ENCODE peak calls at places on chromosomes 2 and 18, in nine cellular contexts. H, W, O, N, P, V, B, E and M are unnamed samples.

GRCh38 chr18:40094441-40094840 is 1860.6 kb upstream of the PIK3C3 start:
- DNase-seq in H (no peak), W (no peak), O (no peak), N (no peak), P (peak), V (no peak), B (peak), E (no peak), M (peak)

GRCh38 chr18:53909668-53910067 is 314.8 kb downstream of the MBD2 start:
- DNase-seq in H (no peak), W (no peak), O (peak), N (no peak), P (peak), V (peak), B (peak), E (peak), M (no peak)

GRCh38 chr2:59021786-59022185 is 780.7 kb upstream of the FANCL start:
- DNase-seq in H (no peak), W (no peak), O (no peak), N (no peak), P (no peak), V (no peak), B (no peak), E (no peak), M (no peak)

GRCh38 chr2:34012728-34013302 is 413.7 kb upstream of the FAM98A start:
- DNase-seq in H (peak), W (no peak), O (peak), N (peak), P (peak), V (peak), B (peak), E (peak), M (no peak)

GRCh38 chr2:72949045-72949444 is 31.7 kb downstream of the EMX1 start:
- DNase-seq in H (no peak), W (no peak), O (no peak), N (no peak), P (no peak), V (no peak), B (no peak), E (no peak), M (no peak)

GRCh38 chr18:676747-677544 is 19.5 kb downstream of the TYMS start:
- DNase-seq in H (no peak), W (no peak), O (no peak), N (no peak), P (no peak), V (no peak), B (no peak), E (no peak), M (no peak)

GRCh38 chr2:100427627-100428258 is 10.3 kb upstream of the CHST10 start:
- DNase-seq in H (no peak), W (peak), O (peak), N (peak), P (peak), V (peak), B (peak), E (peak), M (peak)

GRCh38 chr2:200812122-200813022 is 662 bp downstream of the BZW1 start:
- DNase-seq in H (no peak), W (peak), O (peak), N (peak), P (peak), V (peak), B (peak), E (peak), M (peak)

GRCh38 chr2:108855194-108855593 is 68.6 kb downstream of the CCDC138 start:
- DNase-seq in H (no peak), W (no peak), O (peak), N (peak), P (peak), V (peak), B (peak), E (peak), M (peak)

GRCh38 chr2:19865151-19865550 is 36.6 kb downstream of the TTC32 start:
- DNase-seq in H (no peak), W (no peak), O (no peak), N (no peak), P (no peak), V (no peak), B (no peak), E (peak), M (no peak)

GRCh38 chr2:150097891-150098595 is 389.4 kb downstream of the RND3 start:
- DNase-seq in H (no peak), W (no peak), O (no peak), N (peak), P (peak), V (no peak), B (no peak), E (no peak), M (peak)

GRCh38 chr2:67446504-67446911 is 49.4 kb downstream of the ETAA1 start:
- DNase-seq in H (no peak), W (no peak), O (no peak), N (peak), P (peak), V (no peak), B (peak), E (no peak), M (peak)

GRCh38 chr2:174762464-174762863 is 1.8 kb downstream of the CHRNA1 start:
- DNase-seq in H (no peak), W (no peak), O (no peak), N (no peak), P (no peak), V (no peak), B (no peak), E (no peak), M (no peak)

GRCh38 chr2:231602874-231603467 is 10.3 kb downstream of the TEX44 start:
- DNase-seq in H (no peak), W (no peak), O (no peak), N (no peak), P (no peak), V (no peak), B (no peak), E (no peak), M (no peak)

DNA sequence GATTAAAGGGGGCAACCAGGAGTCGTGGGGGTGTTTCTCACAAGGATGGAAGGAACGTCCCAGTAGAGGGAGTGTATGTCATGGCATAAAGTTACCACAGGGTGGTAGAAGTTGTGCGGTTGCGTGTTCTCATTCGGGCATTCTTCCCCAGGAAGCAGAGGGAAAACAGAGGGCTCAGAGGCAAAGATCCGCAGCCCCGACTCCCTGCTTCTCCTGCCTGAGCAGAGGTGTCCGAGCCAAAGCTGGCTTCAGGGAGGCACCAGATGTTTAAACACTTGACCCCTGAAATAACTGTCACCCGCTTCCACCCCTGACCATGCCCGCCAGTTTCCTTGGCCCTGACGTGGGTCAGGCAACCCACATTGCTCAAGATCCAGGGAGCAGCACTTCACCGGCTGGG is 83.7 kb downstream of the EN1 start:
- DNase-seq in H (no peak), W (no peak), O (peak), N (peak), P (peak), V (peak), B (peak), E (no peak), M (peak)
- TF ChIP-seq CTCF in H (no peak), W (no peak), O (peak), N (peak), P (peak), V (peak), B (peak), E (no peak), M (peak)

GRCh38 chr18:34222025-34222395 is 2.7 kb downstream of the NOL4 start:
- DNase-seq in H (no peak), W (no peak), O (peak), N (no peak), P (no peak), V (no peak), B (peak), E (no peak), M (no peak)
- H3K4me3 ChIP-seq in H (no peak), W (no peak), O (peak), N (peak), P (peak), V (no peak), B (peak), E (no peak), M (no peak)

GRCh38 chr18:74624491-74624890 is 26.8 kb downstream of the ZNF407 start:
- DNase-seq in H (no peak), W (no peak), O (no peak), N (no peak), P (no peak), V (no peak), B (no peak), E (no peak), M (peak)
- TF ChIP-seq CTCF in H (no peak), W (no peak), O (no peak), N (no peak), P (no peak), V (no peak), B (no peak), E (no peak), M (no peak)

DNA sequence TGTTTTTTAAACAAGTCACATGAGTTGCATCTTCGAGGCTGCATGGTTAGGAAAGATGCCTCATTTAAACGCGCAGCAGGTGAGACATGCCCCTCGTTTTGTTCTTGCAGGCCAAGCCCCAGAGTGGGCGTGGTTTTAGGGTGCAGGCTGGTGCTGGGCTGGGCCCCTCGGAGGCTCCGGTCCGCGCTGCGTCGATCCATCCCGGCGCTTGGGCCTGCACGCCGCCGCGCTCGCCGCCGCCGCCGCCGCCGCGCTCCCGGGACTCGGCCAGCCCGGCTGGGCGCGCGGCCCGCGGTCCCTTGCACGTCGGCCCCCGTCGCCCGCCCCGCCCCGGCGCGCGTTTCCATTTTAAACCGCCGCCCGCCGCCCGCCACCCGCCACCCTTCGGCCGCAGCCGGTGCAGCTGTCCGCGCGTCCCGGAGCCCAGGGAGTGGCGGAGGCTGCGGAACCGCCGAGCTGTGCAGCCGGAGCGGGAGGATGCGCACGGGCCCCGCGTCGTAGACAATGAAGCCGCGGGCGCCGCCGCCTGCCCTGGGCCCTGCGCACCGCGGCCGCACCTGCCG is 175.5 kb downstream of the AGAP1 start:
- DNase-seq in H (peak), W (peak), O (peak), N (peak), P (peak), V (peak), B (peak), E (no peak), M (peak)
- H3K4me3 ChIP-seq in H (peak), W (no peak), O (peak), N (peak), P (peak), V (peak), B (peak), E (no peak), M (peak)

GRCh38 chr2:46657042-46657504 is 177.7 kb downstream of the TMEM247 start:
- DNase-seq in H (no peak), W (no peak), O (peak), N (peak), P (peak), V (peak), B (no peak), E (peak), M (peak)
- TF ChIP-seq CTCF in H (peak), W (no peak), O (peak), N (peak), P (peak), V (peak), B (peak), E (peak), M (peak)

GRCh38 chr18:79411614-79412526 is 16.1 kb downstream of the NFATC1 start:
- DNase-seq in H (no peak), W (no peak), O (peak), N (no peak), P (no peak), V (no peak), B (no peak), E (no peak), M (no peak)

GRCh38 chr18:79413025-79413424 is 17.3 kb downstream of the NFATC1 start:
- DNase-seq in H (no peak), W (no peak), O (no peak), N (no peak), P (no peak), V (no peak), B (no peak), E (peak), M (no peak)

GRCh38 chr18:79410171-79410641 is 14.5 kb downstream of the NFATC1 start:
- DNase-seq in H (no peak), W (no peak), O (no peak), N (no peak), P (no peak), V (no peak), B (no peak), E (no peak), M (no peak)

GRCh38 chr18:79409313-79409712 is 13.6 kb downstream of the NFATC1 start:
- DNase-seq in H (no peak), W (no peak), O (no peak), N (no peak), P (no peak), V (no peak), B (no peak), E (no peak), M (no peak)

GRCh38 chr18:79410731-79411613 is 15.2 kb downstream of the NFATC1 start:
- DNase-seq in H (no peak), W (no peak), O (no peak), N (no peak), P (no peak), V (no peak), B (no peak), E (no peak), M (no peak)
- H3K4me3 ChIP-seq in H (no peak), W (no peak), O (no peak), N (no peak), P (no peak), V (no peak), B (no peak), E (no peak), M (no peak)